ENCODE peak calls at places on chromosomes 7 and 10, in six cellular contexts. C is fibroblast of mammary gland; K is stimulated activated CD8-positive, alpha-beta memory T cell treated with anti-CD3 and anti-CD28 coated beads, Interleukin-7, amount 100 ng/mL, for 48 hours; W is fibroblast of gingiva; S is hippocampal formation; H is activated T-cell treated with anti-CD3 and anti-CD28 coated beads for 4 hours. T is an unnamed sample.

GRCh38 chr10:106795619-106796018 is 368.9 kb downstream of the SORCS1 start:
- DNase-seq in C (peak), K (no peak), W (no peak), S (no peak), H (no peak), T (no peak)

GRCh38 chr7:96388166-96388565 is 66.3 kb upstream of the SLC25A13 start:
- DNase-seq in C (peak), K (no peak), W (peak), S (no peak), H (no peak), T (peak)

GRCh38 chr10:126171555-126171954 is 216.7 kb downstream of the ADAM12 start:
- DNase-seq in C (peak), K (no peak), W (peak), S (no peak), H (no peak), T (peak)

GRCh38 chr7:83210459-83210858 is 47.8 kb upstream of the PCLO start:
- DNase-seq in C (no peak), K (no peak), W (no peak), S (no peak), H (no peak), T (no peak)

GRCh38 chr10:89625041-89625765 is 19.8 kb downstream of the PANK1 start:
- DNase-seq in C (peak), K (no peak), W (no peak), S (no peak), H (no peak), T (no peak)

GRCh38 chr10:121886997-121887622 is 40.7 kb downstream of the ATE1 start:
- DNase-seq in C (peak), K (peak), W (peak), S (peak), H (peak), T (peak)

GRCh38 chr7:1210321-1210978 is 22.2 kb upstream of the UNCX start:
- DNase-seq in C (no peak), K (no peak), W (no peak), S (no peak), H (no peak), T (no peak)

GRCh38 chr7:128379900-128380806 is 18.7 kb upstream of the PRRT4 start:
- DNase-seq in C (no peak), K (no peak), W (no peak), S (no peak), H (no peak), T (peak)

GRCh38 chr7:31114593-31115343 is 62.7 kb downstream of the ADCYAP1R1 start:
- DNase-seq in C (peak), K (no peak), W (peak), S (no peak), H (no peak), T (peak)

GRCh38 chr10:73506074-73506473 is 10.2 kb upstream of the PPP3CB start:
- DNase-seq in C (no peak), K (no peak), W (no peak), S (no peak), H (no peak), T (no peak)

GRCh38 chr10:129505500-129506075 is 38.5 kb downstream of the MGMT start:
- DNase-seq in C (no peak), K (no peak), W (no peak), S (no peak), H (no peak), T (peak)

GRCh38 chr10:88115406-88115805 is 252.0 kb downstream of the PTEN start:
- DNase-seq in C (no peak), K (no peak), W (no peak), S (no peak), H (no peak), T (no peak)

GRCh38 chr10:59126277-59126676 is 50.2 kb upstream of the PHYHIPL start:
- DNase-seq in C (no peak), K (no peak), W (no peak), S (no peak), H (no peak), T (no peak)

GRCh38 chr7:17405786-17406185 is 107.3 kb downstream of the AHR start:
- DNase-seq in C (peak), K (no peak), W (peak), S (no peak), H (no peak), T (peak)

GRCh38 chr7:141785711-141786552 is 4.1 kb upstream of the TAS2R5 start:
- DNase-seq in C (peak), K (no peak), W (peak), S (peak), H (no peak), T (peak)

T was measured in LHCN-M2.